ENCODE peak calls at places on chromosomes 6 and 20, in seven cellular contexts. One of them, this sample, is unnamed.
A peak's percentile ranks its signal among the peaks of the same experiment; 100 is the strongest.

GRCh38 chr20:1945134-1945618 is 48.7 kb downstream of the PDYN start:
- DNase-seq in Karpas-422: no peak
- DNase-seq in fibroblast of lung: no peak
- DNase-seq in AG10803: peak; percentile 79
- DNase-seq in transverse colon: peak; percentile 36
- DNase-seq in HCT116: no peak
- DNase-seq in stomach: peak; percentile 35
- DNase-seq in this sample: no peak

GRCh38 chr6:151379933-151380847 is 11.2 kb downstream of the ZBTB2 start:
- DNase-seq in Karpas-422: no peak
- DNase-seq in fibroblast of lung: peak; percentile 31
- DNase-seq in AG10803: no peak
- DNase-seq in transverse colon: no peak
- DNase-seq in HCT116: no peak
- DNase-seq in stomach: no peak
- DNase-seq in this sample: no peak

GRCh38 chr6:44086931-44087574 is 40.2 kb downstream of the MRPL14 start:
- DNase-seq in Karpas-422: no peak
- DNase-seq in fibroblast of lung: no peak
- DNase-seq in AG10803: peak; percentile 9
- DNase-seq in transverse colon: no peak
- DNase-seq in HCT116: no peak
- DNase-seq in stomach: peak; percentile 64
- DNase-seq in this sample: no peak

GRCh38 chr6:125918681-125919566 is 37.6 kb upstream of the HINT3 start:
- DNase-seq in Karpas-422: peak; percentile 46
- DNase-seq in fibroblast of lung: peak; percentile 81
- DNase-seq in AG10803: peak; percentile 70
- DNase-seq in transverse colon: peak; percentile 58
- DNase-seq in HCT116: no peak
- DNase-seq in stomach: peak; percentile 52
- DNase-seq in this sample: peak; percentile 49

GRCh38 chr20:38245753-38246152 is 14.8 kb downstream of the KIAA1755 start:
- DNase-seq in Karpas-422: no peak
- DNase-seq in fibroblast of lung: no peak
- DNase-seq in AG10803: no peak
- DNase-seq in transverse colon: no peak
- DNase-seq in HCT116: no peak
- DNase-seq in stomach: no peak
- DNase-seq in this sample: no peak

GRCh38 chr6:148746363-148747144 is at the start of gene UST:
- DNase-seq in Karpas-422: peak; percentile 67
- DNase-seq in fibroblast of lung: peak; percentile 93
- DNase-seq in AG10803: peak; percentile 95
- DNase-seq in transverse colon: peak; percentile 67
- DNase-seq in HCT116: peak; percentile 64
- DNase-seq in stomach: peak; percentile 59
- DNase-seq in this sample: peak; percentile 69

GRCh38 chr20:9966966-9967365 is 67.8 kb upstream of the ANKEF1 start:
- DNase-seq in Karpas-422: peak; percentile 69
- DNase-seq in fibroblast of lung: no peak
- DNase-seq in AG10803: peak; percentile 1
- DNase-seq in transverse colon: no peak
- DNase-seq in HCT116: no peak
- DNase-seq in stomach: no peak
- DNase-seq in this sample: no peak

GRCh38 chr6:106885659-106886058 is 88.9 kb downstream of the CD24 start:
- DNase-seq in Karpas-422: no peak
- DNase-seq in fibroblast of lung: no peak
- DNase-seq in AG10803: no peak
- DNase-seq in transverse colon: no peak
- DNase-seq in HCT116: no peak
- DNase-seq in stomach: no peak
- DNase-seq in this sample: no peak

GRCh38 chr20:58993332-58994248 is 12.5 kb downstream of the NELFCD start:
- DNase-seq in Karpas-422: peak; percentile 51
- DNase-seq in fibroblast of lung: no peak
- DNase-seq in AG10803: no peak
- DNase-seq in transverse colon: no peak
- DNase-seq in HCT116: no peak
- DNase-seq in stomach: no peak
- DNase-seq in this sample: no peak

GRCh38 chr6:122007366-122007765 is 392.1 kb upstream of the HSF2 start:
- DNase-seq in Karpas-422: no peak
- DNase-seq in fibroblast of lung: peak; percentile 13
- DNase-seq in AG10803: peak; percentile 52
- DNase-seq in transverse colon: no peak
- DNase-seq in HCT116: no peak
- DNase-seq in stomach: no peak
- DNase-seq in this sample: no peak

GRCh38 chr6:36838896-36839818 is at the start of gene CPNE5:
- DNase-seq in Karpas-422: no peak
- DNase-seq in fibroblast of lung: no peak
- DNase-seq in AG10803: no peak
- DNase-seq in transverse colon: no peak
- DNase-seq in HCT116: no peak
- DNase-seq in stomach: no peak
- DNase-seq in this sample: no peak

GRCh38 chr20:31916724-31917123 is 35.1 kb downstream of the PDRG1 start:
- DNase-seq in Karpas-422: no peak
- DNase-seq in fibroblast of lung: no peak
- DNase-seq in AG10803: no peak
- DNase-seq in transverse colon: no peak
- DNase-seq in HCT116: no peak
- DNase-seq in stomach: no peak
- DNase-seq in this sample: no peak

GRCh38 chr6:136550330-136551071 is at the start of gene MAP7:
- DNase-seq in Karpas-422: no peak
- DNase-seq in fibroblast of lung: peak; percentile 27
- DNase-seq in AG10803: peak; percentile 13
- DNase-seq in transverse colon: peak; percentile 91
- DNase-seq in HCT116: peak; percentile 75
- DNase-seq in stomach: peak; percentile 94
- DNase-seq in this sample: no peak

GRCh38 chr6:5100806-5101205 is 15.7 kb downstream of the PPP1R3G start:
- DNase-seq in Karpas-422: no peak
- DNase-seq in fibroblast of lung: no peak
- DNase-seq in AG10803: no peak
- DNase-seq in transverse colon: no peak
- DNase-seq in HCT116: no peak
- DNase-seq in stomach: peak; percentile 1
- DNase-seq in this sample: no peak

GRCh38 chr20:34604980-34605788 is 46.7 kb downstream of the MAP1LC3A start:
- DNase-seq in Karpas-422: no peak
- DNase-seq in fibroblast of lung: peak; percentile 38
- DNase-seq in AG10803: peak; percentile 68
- DNase-seq in transverse colon: no peak
- DNase-seq in HCT116: no peak
- DNase-seq in stomach: no peak
- DNase-seq in this sample: no peak

GRCh38 chr6:106069478-106069877 is 16.7 kb upstream of the PRDM1 start:
- DNase-seq in Karpas-422: no peak
- DNase-seq in fibroblast of lung: peak; percentile 89
- DNase-seq in AG10803: peak; percentile 84
- DNase-seq in transverse colon: no peak
- DNase-seq in HCT116: no peak
- DNase-seq in stomach: peak; percentile 48
- DNase-seq in this sample: no peak

GRCh38 chr6:81750660-81751387 is 1.7 kb downstream of the TENT5A start:
- DNase-seq in Karpas-422: no peak
- DNase-seq in fibroblast of lung: peak; percentile 26
- DNase-seq in AG10803: no peak
- DNase-seq in transverse colon: no peak
- DNase-seq in HCT116: no peak
- DNase-seq in stomach: no peak
- DNase-seq in this sample: no peak

GRCh38 chr20:40993794-40994540 is 34.7 kb upstream of the TOP1 start:
- DNase-seq in Karpas-422: peak; percentile 93
- DNase-seq in fibroblast of lung: no peak
- DNase-seq in AG10803: peak; percentile 35
- DNase-seq in transverse colon: no peak
- DNase-seq in HCT116: no peak
- DNase-seq in stomach: no peak
- DNase-seq in this sample: no peak

GRCh38 chr20:41618807-41619294 is 674 bp upstream of the CHD6 start:
- DNase-seq in Karpas-422: no peak
- DNase-seq in fibroblast of lung: peak; percentile 13
- DNase-seq in AG10803: no peak
- DNase-seq in transverse colon: no peak
- DNase-seq in HCT116: no peak
- DNase-seq in stomach: peak; percentile 40
- DNase-seq in this sample: no peak

GRCh38 chr6:47456536-47456975 is 21.0 kb upstream of the CD2AP start:
- DNase-seq in Karpas-422: no peak
- DNase-seq in fibroblast of lung: no peak
- DNase-seq in AG10803: no peak
- DNase-seq in transverse colon: no peak
- DNase-seq in HCT116: no peak
- DNase-seq in stomach: no peak
- DNase-seq in this sample: no peak

GRCh38 chr20:37706298-37706697 is 12.5 kb downstream of the CTNNBL1 start:
- DNase-seq in Karpas-422: no peak
- DNase-seq in fibroblast of lung: no peak
- DNase-seq in AG10803: no peak
- DNase-seq in transverse colon: no peak
- DNase-seq in HCT116: no peak
- DNase-seq in stomach: no peak
- DNase-seq in this sample: no peak

GRCh38 chr6:136405410-136406029 is 115.9 kb upstream of the BCLAF1 start:
- DNase-seq in Karpas-422: no peak
- DNase-seq in fibroblast of lung: no peak
- DNase-seq in AG10803: no peak
- DNase-seq in transverse colon: peak; percentile 24
- DNase-seq in HCT116: no peak
- DNase-seq in stomach: no peak
- DNase-seq in this sample: no peak

GRCh38 chr20:17825949-17826843 is 126.4 kb downstream of the BANF2 start:
- DNase-seq in Karpas-422: no peak
- DNase-seq in fibroblast of lung: peak; percentile 36
- DNase-seq in AG10803: no peak
- DNase-seq in transverse colon: no peak
- DNase-seq in HCT116: no peak
- DNase-seq in stomach: no peak
- DNase-seq in this sample: no peak

GRCh38 chr20:54165803-54166202 is 8.0 kb downstream of the CYP24A1 start:
- DNase-seq in Karpas-422: no peak
- DNase-seq in fibroblast of lung: no peak
- DNase-seq in AG10803: no peak
- DNase-seq in transverse colon: no peak
- DNase-seq in HCT116: no peak
- DNase-seq in stomach: no peak
- DNase-seq in this sample: no peak

GRCh38 chr6:105331927-105332326 is 71.0 kb downstream of the PREP start:
- DNase-seq in Karpas-422: no peak
- DNase-seq in fibroblast of lung: no peak
- DNase-seq in AG10803: no peak
- DNase-seq in transverse colon: no peak
- DNase-seq in HCT116: no peak
- DNase-seq in stomach: no peak
- DNase-seq in this sample: no peak

GRCh38 chr6:107202876-107203468 is 87.7 kb upstream of the BEND3 start:
- DNase-seq in Karpas-422: no peak
- DNase-seq in fibroblast of lung: no peak
- DNase-seq in AG10803: no peak
- DNase-seq in transverse colon: no peak
- DNase-seq in HCT116: no peak
- DNase-seq in stomach: no peak
- DNase-seq in this sample: no peak

GRCh38 chr6:35491558-35492541 is 5.0 kb downstream of the TEAD3 start:
- DNase-seq in Karpas-422: no peak
- DNase-seq in fibroblast of lung: no peak
- DNase-seq in AG10803: no peak
- DNase-seq in transverse colon: no peak
- DNase-seq in HCT116: no peak
- DNase-seq in stomach: no peak
- DNase-seq in this sample: no peak
- H3K4me3 ChIP-seq in Karpas-422: no peak overlapping the region
- H3K4me3 ChIP-seq in fibroblast of lung: no peak overlapping the region
- H3K4me3 ChIP-seq in AG10803: no peak overlapping the region
- H3K4me3 ChIP-seq in transverse colon: no peak overlapping the region
- H3K4me3 ChIP-seq in HCT116: no peak overlapping the region
- H3K4me3 ChIP-seq in stomach: peak overlapping the region; percentile 18
- H3K4me3 ChIP-seq in this sample: no peak overlapping the region

GRCh38 chr6:135025775-135026174 is 28.8 kb downstream of the HBS1L start:
- DNase-seq in Karpas-422: no peak
- DNase-seq in fibroblast of lung: no peak
- DNase-seq in AG10803: no peak
- DNase-seq in transverse colon: no peak
- DNase-seq in HCT116: no peak
- DNase-seq in stomach: no peak
- DNase-seq in this sample: no peak

GRCh38 chr6:135030056-135030473 is 24.6 kb downstream of the HBS1L start:
- DNase-seq in Karpas-422: no peak
- DNase-seq in fibroblast of lung: no peak
- DNase-seq in AG10803: no peak
- DNase-seq in transverse colon: no peak
- DNase-seq in HCT116: no peak
- DNase-seq in stomach: no peak
- DNase-seq in this sample: no peak

GRCh38 chr6:135025175-135025574 is 29.4 kb downstream of the HBS1L start:
- DNase-seq in Karpas-422: no peak
- DNase-seq in fibroblast of lung: no peak
- DNase-seq in AG10803: no peak
- DNase-seq in transverse colon: no peak
- DNase-seq in HCT116: no peak
- DNase-seq in stomach: no peak
- DNase-seq in this sample: no peak

GRCh38 chr6:135033238-135033637 is 21.4 kb downstream of the HBS1L start:
- DNase-seq in Karpas-422: no peak
- DNase-seq in fibroblast of lung: no peak
- DNase-seq in AG10803: no peak
- DNase-seq in transverse colon: no peak
- DNase-seq in HCT116: no peak
- DNase-seq in stomach: no peak
- DNase-seq in this sample: no peak

GRCh38 chr6:135030532-135031178 is 24.0 kb downstream of the HBS1L start:
- DNase-seq in Karpas-422: no peak
- DNase-seq in fibroblast of lung: peak; percentile 49
- DNase-seq in AG10803: peak; percentile 16
- DNase-seq in transverse colon: no peak
- DNase-seq in HCT116: no peak
- DNase-seq in stomach: no peak
- DNase-seq in this sample: no peak
- H3K4me3 ChIP-seq in Karpas-422: no peak overlapping the region
- H3K4me3 ChIP-seq in fibroblast of lung: no peak overlapping the region
- H3K4me3 ChIP-seq in AG10803: no peak overlapping the region
- H3K4me3 ChIP-seq in transverse colon: no peak overlapping the region
- H3K4me3 ChIP-seq in HCT116: no peak overlapping the region
- H3K4me3 ChIP-seq in stomach: no peak overlapping the region
- H3K4me3 ChIP-seq in this sample: no peak overlapping the region

GRCh38 chr20:6767166-6767535 is 335 bp upstream of the BMP2 start:
- DNase-seq in Karpas-422: no peak
- DNase-seq in fibroblast of lung: no peak
- DNase-seq in AG10803: no peak
- DNase-seq in transverse colon: no peak
- DNase-seq in HCT116: no peak
- DNase-seq in stomach: no peak
- DNase-seq in this sample: no peak
- H3K4me3 ChIP-seq in Karpas-422: no peak overlapping the region
- H3K4me3 ChIP-seq in fibroblast of lung: peak overlapping the region; percentile 50
- H3K4me3 ChIP-seq in AG10803: peak overlapping the region; percentile 62
- H3K4me3 ChIP-seq in transverse colon: peak overlapping the region; percentile 71
- H3K4me3 ChIP-seq in HCT116: no peak overlapping the region
- H3K4me3 ChIP-seq in stomach: peak overlapping the region; percentile 80
- H3K4me3 ChIP-seq in this sample: peak overlapping the region; percentile 20

GRCh38 chr6:10556496-10557391 is 35.6 kb downstream of the GCNT2 start:
- DNase-seq in Karpas-422: no peak
- DNase-seq in fibroblast of lung: peak; percentile 19
- DNase-seq in AG10803: no peak
- DNase-seq in transverse colon: no peak
- DNase-seq in HCT116: no peak
- DNase-seq in stomach: peak; percentile 40
- DNase-seq in this sample: no peak
- H3K4me3 ChIP-seq in Karpas-422: no peak overlapping the region
- H3K4me3 ChIP-seq in fibroblast of lung: no peak overlapping the region
- H3K4me3 ChIP-seq in AG10803: no peak overlapping the region
- H3K4me3 ChIP-seq in transverse colon: peak overlapping the region; percentile 17
- H3K4me3 ChIP-seq in HCT116: no peak overlapping the region
- H3K4me3 ChIP-seq in stomach: peak overlapping the region; percentile 36
- H3K4me3 ChIP-seq in this sample: no peak overlapping the region

This sample was measured in Jurkat, Clone E6-1.